ENCODE peak calls at places on chromosomes 3 and 15, in eight cellular contexts. T is neural progenitor cell; L is left ventricle myocardium inferior; R is CD8-positive, alpha-beta T cell; W is body of pancreas; H is esophagus squamous epithelium; C is hepatocyte; Z is endodermal cell. K is an unnamed sample.
A peak's percentile ranks its signal among the peaks of the same experiment; 100 is the strongest.

GRCh38 chr3:60935709-60936108 is 315.5 kb downstream of the FHIT start:
- DNase-seq in H (no peak), R (no peak), C (no peak), L (no peak), W (no peak), Z (no peak), T (no peak), K (no peak)

GRCh38 chr15:92707880-92708551 is 52.4 kb upstream of the FAM174B start:
- DNase-seq in W (no peak), R (no peak), H (no peak), C (no peak), T (no peak), L (no peak), Z (no peak), K (no peak)

GRCh38 chr15:40470423-40471104 is at the start of gene CHST14:
- DNase-seq in W (peak; percentile 66), H (no peak), L (peak; percentile 63), C (peak; percentile 82), Z (peak; percentile 87), T (peak; percentile 82), R (peak; percentile 47), K (peak; percentile 64)

GRCh38 chr15:44798815-44799214 is 62.5 kb downstream of the TRIM69 start:
- DNase-seq in L (no peak), W (no peak), Z (no peak), T (peak; percentile 22), C (peak; percentile 30), R (no peak), H (no peak), K (no peak)

GRCh38 chr3:129593595-129594339 is 12.7 kb downstream of the PLXND1 start:
- DNase-seq in W (peak; percentile 61), C (no peak), T (peak; percentile 52), Z (peak; percentile 82), L (no peak), H (no peak), R (peak; percentile 52), K (peak; percentile 64)

GRCh38 chr15:84621358-84621979 is 20.7 kb downstream of the ZSCAN2 start:
- DNase-seq in R (no peak), C (no peak), T (no peak), W (no peak), L (no peak), H (no peak), Z (no peak), K (no peak)

GRCh38 chr15:78206326-78207109 is 27.8 kb downstream of the ACSBG1 start:
- DNase-seq in R (no peak), T (no peak), C (peak; percentile 4), L (no peak), W (no peak), Z (peak; percentile 54), H (no peak), K (no peak)

GRCh38 chr15:88014492-88014891 is 242.0 kb downstream of the NTRK3 start:
- DNase-seq in Z (no peak), W (no peak), L (no peak), T (no peak), R (no peak), H (no peak), C (no peak), K (no peak)

GRCh38 chr15:67690936-67691335 is 134.4 kb upstream of the SKOR1 start:
- DNase-seq in Z (no peak), T (no peak), W (no peak), R (no peak), L (no peak), H (no peak), C (no peak), K (no peak)

GRCh38 chr3:172286554-172287148 is 161.6 kb downstream of the GHSR start:
- DNase-seq in L (no peak), R (no peak), Z (no peak), T (no peak), C (no peak), H (no peak), W (no peak), K (no peak)
- H3K4me1 ChIP-seq in L (peaks cover 85% of the 10 kb centered on the region), R (no peaks in the 10 kb centered on the region), Z (peaks cover 2% of the 10 kb centered on the region), T (no peaks in the 10 kb centered on the region), C (peaks cover 50% of the 10 kb centered on the region), H (no peaks in the 10 kb centered on the region), W (peaks cover 28% of the 10 kb centered on the region), K (no peaks in the 10 kb centered on the region)

DNA sequence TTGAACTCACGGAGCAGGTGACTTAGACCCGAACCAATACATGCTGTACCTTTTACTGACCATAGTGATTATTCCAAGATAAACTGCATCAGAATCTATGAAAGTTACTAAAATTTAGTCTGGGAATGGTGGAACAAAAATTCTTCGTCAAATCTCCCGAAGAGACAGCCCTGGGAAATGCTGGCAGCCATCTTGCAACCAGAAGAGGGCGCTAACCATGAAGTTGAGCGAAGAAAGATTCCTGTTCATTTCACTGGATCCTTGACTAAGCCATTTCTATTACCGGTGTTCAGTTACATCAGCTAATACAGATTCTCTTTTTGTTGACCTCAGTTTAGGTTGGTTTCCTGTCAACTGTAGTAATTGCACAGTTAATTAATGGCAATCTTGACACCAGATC is 199.6 kb downstream of the SLC9A9 start:
- DNase-seq in L (no peak), T (peak; percentile 40), C (no peak), H (no peak), W (no peak), Z (peak; percentile 78), R (no peak), K (no peak)
- TF ChIP-seq CTCF in L (no peak), T (peak; percentile 68), C (peak; percentile 19), H (no peak), W (no peak), Z (peak; percentile 92), R (no peak), K (no peak)

GRCh38 chr15:42149493-42150245 is 6.8 kb downstream of the PLA2G4F start:
- DNase-seq in W (no peak), H (no peak), T (no peak), L (no peak), Z (no peak), R (no peak), C (no peak), K (no peak)
- H3K36me3 ChIP-seq in W (no peaks in the 10 kb centered on the region), H (no peaks in the 10 kb centered on the region), T (no peaks in the 10 kb centered on the region), L (no peaks in the 10 kb centered on the region), Z (no peaks in the 10 kb centered on the region), R (no peaks in the 10 kb centered on the region), C (no peaks in the 10 kb centered on the region), K (no peaks in the 10 kb centered on the region)

GRCh38 chr3:126516152-126516935 is 1.2 kb downstream of the UROC1 start:
- DNase-seq in L (no peak), R (no peak), T (no peak), C (no peak), W (no peak), Z (no peak), H (no peak), K (no peak)

GRCh38 chr3:126515066-126515706 is 2.4 kb downstream of the UROC1 start:
- DNase-seq in T (no peak), L (no peak), C (no peak), H (no peak), Z (no peak), R (no peak), W (no peak), K (no peak)

GRCh38 chr3:126517986-126518778 is 609 bp upstream of the UROC1 start:
- DNase-seq in Z (no peak), R (no peak), W (no peak), C (no peak), H (no peak), L (no peak), T (no peak), K (no peak)

GRCh38 chr3:126517291-126517951 is at the start of gene UROC1:
- DNase-seq in H (no peak), R (no peak), W (no peak), Z (no peak), L (no peak), T (no peak), C (no peak), K (peak; percentile 34)

GRCh38 chr3:126516936-126517290 is 660 bp downstream of the UROC1 start:
- DNase-seq in Z (no peak), T (no peak), L (no peak), W (no peak), C (no peak), R (no peak), H (no peak), K (no peak)
- H3K4me1 ChIP-seq in Z (peaks cover 7% of the 10 kb centered on the region), T (peaks cover 10% of the 10 kb centered on the region), L (peaks cover 7% of the 10 kb centered on the region), W (no peaks in the 10 kb centered on the region), C (no peaks in the 10 kb centered on the region), R (no peaks in the 10 kb centered on the region), H (no peaks in the 10 kb centered on the region), K (no peaks in the 10 kb centered on the region)